ENCODE peak calls at places on chromosomes 16 and 17, in ten cellular contexts. Y is adrenal gland, C is uterus, N is heart right ventricle, X is mucosa of descending colon, P is cardiac fibroblast, L is coronary artery, B is HCT116, U is HFFc6, R is fibroblast of the aortic adventitia. D is an unnamed sample.
A peak's percentile ranks its signal among the peaks of the same experiment; 100 is the strongest.

GRCh38 chr16:78483124-78483992 is 383.9 kb downstream of the WWOX start:
- DNase-seq in U (no peak), R (no peak), N (no peak), L (no peak), P (no peak), Y (no peak), C (no peak), X (no peak), B (no peak), D (peak; percentile 28)

GRCh38 chr16:55976815-55977214 is 101.6 kb upstream of the CES5A start:
- DNase-seq in U (no peak), C (no peak), N (no peak), X (no peak), Y (no peak), L (no peak), B (no peak), R (no peak), P (no peak), D (no peak)

GRCh38 chr16:87725596-87726235 is 40.1 kb downstream of the KLHDC4 start:
- DNase-seq in B (no peak), C (no peak), R (no peak), Y (no peak), X (no peak), P (no peak), L (no peak), N (no peak), U (no peak), D (peak; percentile 32)

GRCh38 chr17:44097110-44097810 is 26.2 kb downstream of the HDAC5 start:
- DNase-seq in C (no peak), U (peak; percentile 52), X (no peak), L (no peak), B (no peak), P (peak; percentile 48), Y (no peak), R (peak; percentile 43), N (peak; percentile 77), D (no peak)

GRCh38 chr16:2070576-2071453 is 23.0 kb downstream of the TSC2 start:
- DNase-seq in C (no peak), B (no peak), L (no peak), X (no peak), Y (no peak), P (no peak), R (no peak), N (no peak), U (no peak), D (no peak)

GRCh38 chr16:24800586-24800985 is 45.2 kb upstream of the SLC5A11 start:
- DNase-seq in N (no peak), R (peak; percentile 28), L (no peak), P (peak; percentile 51), C (no peak), B (no peak), U (peak; percentile 9), Y (no peak), X (no peak), D (no peak)

GRCh38 chr16:2282866-2283555 is 15.1 kb upstream of the RNPS1 start:
- DNase-seq in Y (no peak), P (no peak), R (no peak), N (no peak), B (no peak), X (no peak), U (no peak), L (no peak), C (no peak), D (no peak)

GRCh38 chr17:76395980-76396379 is 11.6 kb downstream of the SPHK1 start:
- DNase-seq in C (no peak), L (no peak), P (no peak), B (no peak), X (no peak), U (no peak), Y (no peak), N (no peak), R (no peak), D (no peak)

GRCh38 chr16:12358898-12359297 is 382.4 kb downstream of the SNX29 start:
- DNase-seq in N (no peak), Y (no peak), B (no peak), P (no peak), U (no peak), C (no peak), R (no peak), X (no peak), L (no peak), D (no peak)

GRCh38 chr17:74923538-74924249 is 379 bp upstream of the OTOP2 start:
- DNase-seq in P (peak; percentile 48), U (no peak), R (peak; percentile 35), B (no peak), C (peak; percentile 59), Y (peak; percentile 78), L (no peak), N (peak; percentile 54), X (peak; percentile 73), D (peak; percentile 87)

GRCh38 chr17:4175921-4176802 is 33.2 kb downstream of the CYB5D2 start:
- DNase-seq in B (no peak), U (peak; percentile 53), Y (no peak), L (no peak), R (no peak), C (no peak), N (no peak), P (no peak), X (no peak), D (peak; percentile 54)

GRCh38 chr17:15092762-15093161 is 172.4 kb downstream of the PMP22 start:
- DNase-seq in P (peak; percentile 25), R (peak; percentile 11), B (no peak), Y (no peak), U (peak; percentile 29), C (no peak), L (no peak), N (no peak), X (no peak), D (no peak)

GRCh38 chr16:24993722-24994686 is 21.2 kb downstream of the ARHGAP17 start:
- DNase-seq in R (peak; percentile 91), X (no peak), L (peak; percentile 61), P (peak; percentile 92), B (peak; percentile 54), Y (no peak), U (peak; percentile 95), N (no peak), C (no peak), D (no peak)

DNA sequence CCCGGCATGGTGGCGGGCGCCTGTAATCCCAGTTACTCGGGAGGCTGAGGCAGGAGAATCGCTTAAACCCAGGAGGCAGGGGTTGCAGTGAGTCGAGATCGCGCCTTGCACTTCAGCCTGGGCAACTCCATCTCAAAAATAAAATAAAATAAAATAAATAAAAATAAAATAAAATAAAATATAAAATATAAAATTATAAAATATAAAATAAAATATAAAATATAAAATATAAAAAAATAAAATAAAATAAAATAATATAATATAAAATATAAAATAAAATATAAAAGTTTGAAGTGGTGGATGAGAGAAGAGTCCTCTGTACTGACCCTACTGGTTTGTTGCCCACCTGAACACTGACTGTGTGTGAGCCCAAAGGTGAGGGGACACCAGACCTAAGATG is 15.2 kb downstream of the CCDC42 start:
- DNase-seq in L (no peak), Y (no peak), C (no peak), N (no peak), R (no peak), X (no peak), P (no peak), U (no peak), B (no peak), D (no peak)
- TF ChIP-seq CTCF in L (no peak), Y (no peak), C (no peak), N (no peak), R (no peak), X (no peak), P (no peak), U (no peak), B (no peak), D (no peak)

DNA sequence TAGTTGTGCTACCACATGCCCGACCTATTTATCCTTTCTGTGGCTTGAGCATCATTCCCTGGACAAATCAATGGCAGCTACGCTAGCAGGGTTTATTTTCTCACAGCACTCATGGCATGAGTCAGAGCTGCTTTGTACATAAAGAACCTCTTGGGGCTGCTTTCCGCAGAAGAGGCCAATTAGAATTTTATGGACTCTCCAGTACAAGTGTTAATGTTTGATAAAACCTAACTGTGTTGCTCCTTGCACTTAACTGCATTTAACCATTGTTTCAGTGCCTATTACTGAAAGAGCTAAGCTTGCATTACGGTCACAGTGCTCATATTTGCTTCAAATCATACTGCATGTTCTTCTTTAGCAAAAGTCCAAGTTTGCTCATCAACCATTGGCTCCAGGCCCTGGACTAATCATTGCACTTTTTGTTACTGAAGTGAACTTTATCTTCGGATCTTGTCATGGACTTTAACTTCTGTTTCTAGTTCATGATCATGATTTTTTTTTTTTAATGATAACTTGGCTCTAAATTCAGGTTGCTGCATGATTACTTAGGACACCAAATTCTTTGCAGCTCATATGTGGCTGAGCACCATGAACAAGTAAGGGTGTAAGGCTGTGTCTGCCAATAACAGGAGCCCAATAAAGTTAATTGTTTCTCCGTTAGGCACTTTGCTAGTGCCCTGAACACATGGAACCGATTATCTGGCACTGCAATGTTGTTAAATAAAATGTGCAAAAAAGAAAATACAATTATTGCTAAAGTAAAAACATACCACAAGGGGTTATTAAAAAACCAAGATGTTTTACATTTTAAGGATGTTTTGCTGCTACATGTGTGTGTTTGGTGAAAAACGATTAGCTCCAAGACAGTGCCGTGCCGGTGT is 492.2 kb downstream of the KCNJ2 start:
- DNase-seq in B (no peak), U (no peak), L (no peak), X (no peak), N (no peak), C (no peak), Y (no peak), R (no peak), P (peak; percentile 9), D (no peak)
- TF ChIP-seq CTCF in B (no peak), U (no peak), L (no peak), X (no peak), N (no peak), C (no peak), Y (no peak), R (no peak), P (no peak), D (no peak)

GRCh38 chr17:77772461-77772897 is 186.0 kb upstream of the TNRC6C start:
- DNase-seq in N (peak; percentile 73), P (peak; percentile 49), U (no peak), R (peak; percentile 50), X (peak; percentile 69), Y (peak; percentile 37), B (peak; percentile 32), L (no peak), C (no peak), D (peak; percentile 65)
- TF ChIP-seq CTCF in N (peak; percentile 85), P (peak; percentile 80), U (peak; percentile 30), R (peak; percentile 62), X (peak; percentile 72), Y (peak; percentile 59), B (peak; percentile 99), L (no peak), C (peak; percentile 56), D (peak; percentile 60)

GRCh38 chr17:61946359-61946758 is 18.6 kb upstream of the INTS2 start:
- DNase-seq in X (no peak), B (no peak), U (no peak), C (no peak), Y (no peak), N (no peak), R (no peak), L (no peak), P (no peak), D (no peak)
- TF ChIP-seq CTCF in X (no peak), B (no peak), U (no peak), C (no peak), Y (no peak), N (no peak), R (no peak), L (no peak), P (no peak), D (no peak)